ENCODE peak calls at places on chromosomes 16 and 17, in eight cellular contexts. One of them, this sample, is unnamed.

GRCh38 chr16:53542283-53542682 is 39.3 kb upstream of the AKTIP start:
- DNase-seq in endothelial cell: no peak
- DNase-seq in AG09309: no peak
- DNase-seq in stimulated activated CD8-positive, alpha-beta memory T cell treated with anti-CD3 and anti-CD28 coated beads, Interleukin-4, amount 100 ng/mL, for 24 hours: no peak
- DNase-seq in naive thymus-derived CD8-positive, alpha-beta T cell: no peak
- DNase-seq in activated naive CD4-positive, alpha-beta T cell: no peak
- DNase-seq in AML-193: no peak
- DNase-seq in HEK293T: no peak
- DNase-seq in this sample: no peak

GRCh38 chr16:58098207-58099096 is 30.7 kb downstream of the CFAP20 start:
- DNase-seq in endothelial cell: no peak
- DNase-seq in AG09309: no peak
- DNase-seq in stimulated activated CD8-positive, alpha-beta memory T cell treated with anti-CD3 and anti-CD28 coated beads, Interleukin-4, amount 100 ng/mL, for 24 hours: no peak
- DNase-seq in naive thymus-derived CD8-positive, alpha-beta T cell: no peak
- DNase-seq in activated naive CD4-positive, alpha-beta T cell: no peak
- DNase-seq in AML-193: no peak
- DNase-seq in HEK293T: no peak
- DNase-seq in this sample: peak

GRCh38 chr17:15981208-15981607 is 18.3 kb downstream of the ZSWIM7 start:
- DNase-seq in endothelial cell: no peak
- DNase-seq in AG09309: no peak
- DNase-seq in stimulated activated CD8-positive, alpha-beta memory T cell treated with anti-CD3 and anti-CD28 coated beads, Interleukin-4, amount 100 ng/mL, for 24 hours: no peak
- DNase-seq in naive thymus-derived CD8-positive, alpha-beta T cell: no peak
- DNase-seq in activated naive CD4-positive, alpha-beta T cell: no peak
- DNase-seq in AML-193: no peak
- DNase-seq in HEK293T: no peak
- DNase-seq in this sample: no peak

GRCh38 chr17:47978324-47978723 is 7.4 kb downstream of the CDK5RAP3 start:
- DNase-seq in endothelial cell: peak
- DNase-seq in AG09309: no peak
- DNase-seq in stimulated activated CD8-positive, alpha-beta memory T cell treated with anti-CD3 and anti-CD28 coated beads, Interleukin-4, amount 100 ng/mL, for 24 hours: peak
- DNase-seq in naive thymus-derived CD8-positive, alpha-beta T cell: peak
- DNase-seq in activated naive CD4-positive, alpha-beta T cell: no peak
- DNase-seq in AML-193: peak
- DNase-seq in HEK293T: peak
- DNase-seq in this sample: no peak

GRCh38 chr16:67277999-67278772 is 1.1 kb upstream of the PLEKHG4 start:
- DNase-seq in endothelial cell: no peak
- DNase-seq in AG09309: peak
- DNase-seq in stimulated activated CD8-positive, alpha-beta memory T cell treated with anti-CD3 and anti-CD28 coated beads, Interleukin-4, amount 100 ng/mL, for 24 hours: no peak
- DNase-seq in naive thymus-derived CD8-positive, alpha-beta T cell: no peak
- DNase-seq in activated naive CD4-positive, alpha-beta T cell: no peak
- DNase-seq in AML-193: no peak
- DNase-seq in HEK293T: no peak
- DNase-seq in this sample: peak

GRCh38 chr17:74152591-74153455 is 50.7 kb upstream of the RPL38 start:
- DNase-seq in endothelial cell: no peak
- DNase-seq in AG09309: no peak
- DNase-seq in stimulated activated CD8-positive, alpha-beta memory T cell treated with anti-CD3 and anti-CD28 coated beads, Interleukin-4, amount 100 ng/mL, for 24 hours: no peak
- DNase-seq in naive thymus-derived CD8-positive, alpha-beta T cell: no peak
- DNase-seq in activated naive CD4-positive, alpha-beta T cell: no peak
- DNase-seq in AML-193: no peak
- DNase-seq in HEK293T: no peak
- DNase-seq in this sample: no peak

GRCh38 chr16:83058376-83058775 is 431.6 kb downstream of the CDH13 start:
- DNase-seq in endothelial cell: no peak
- DNase-seq in AG09309: no peak
- DNase-seq in stimulated activated CD8-positive, alpha-beta memory T cell treated with anti-CD3 and anti-CD28 coated beads, Interleukin-4, amount 100 ng/mL, for 24 hours: no peak
- DNase-seq in naive thymus-derived CD8-positive, alpha-beta T cell: no peak
- DNase-seq in activated naive CD4-positive, alpha-beta T cell: no peak
- DNase-seq in AML-193: no peak
- DNase-seq in HEK293T: no peak
- DNase-seq in this sample: no peak

GRCh38 chr17:46832945-46833839 is 14.7 kb upstream of the WNT3 start:
- DNase-seq in endothelial cell: no peak
- DNase-seq in AG09309: peak
- DNase-seq in stimulated activated CD8-positive, alpha-beta memory T cell treated with anti-CD3 and anti-CD28 coated beads, Interleukin-4, amount 100 ng/mL, for 24 hours: no peak
- DNase-seq in naive thymus-derived CD8-positive, alpha-beta T cell: no peak
- DNase-seq in activated naive CD4-positive, alpha-beta T cell: no peak
- DNase-seq in AML-193: no peak
- DNase-seq in HEK293T: no peak
- DNase-seq in this sample: peak

GRCh38 chr16:64830653-64831052 is 291.2 kb downstream of the CDH11 start:
- DNase-seq in endothelial cell: no peak
- DNase-seq in AG09309: peak
- DNase-seq in stimulated activated CD8-positive, alpha-beta memory T cell treated with anti-CD3 and anti-CD28 coated beads, Interleukin-4, amount 100 ng/mL, for 24 hours: no peak
- DNase-seq in naive thymus-derived CD8-positive, alpha-beta T cell: no peak
- DNase-seq in activated naive CD4-positive, alpha-beta T cell: no peak
- DNase-seq in AML-193: no peak
- DNase-seq in HEK293T: no peak
- DNase-seq in this sample: peak

GRCh38 chr17:10631048-10631700 is 25.9 kb downstream of the MYH3 start:
- DNase-seq in endothelial cell: peak
- DNase-seq in AG09309: no peak
- DNase-seq in stimulated activated CD8-positive, alpha-beta memory T cell treated with anti-CD3 and anti-CD28 coated beads, Interleukin-4, amount 100 ng/mL, for 24 hours: peak
- DNase-seq in naive thymus-derived CD8-positive, alpha-beta T cell: no peak
- DNase-seq in activated naive CD4-positive, alpha-beta T cell: no peak
- DNase-seq in AML-193: no peak
- DNase-seq in HEK293T: peak
- DNase-seq in this sample: no peak

GRCh38 chr16:69724981-69725479 is 1.3 kb downstream of the NQO1 start:
- DNase-seq in endothelial cell: no peak
- DNase-seq in AG09309: no peak
- DNase-seq in stimulated activated CD8-positive, alpha-beta memory T cell treated with anti-CD3 and anti-CD28 coated beads, Interleukin-4, amount 100 ng/mL, for 24 hours: no peak
- DNase-seq in naive thymus-derived CD8-positive, alpha-beta T cell: no peak
- DNase-seq in activated naive CD4-positive, alpha-beta T cell: no peak
- DNase-seq in AML-193: peak
- DNase-seq in HEK293T: no peak
- DNase-seq in this sample: no peak

GRCh38 chr16:11203111-11203623 is 52.8 kb downstream of the SOCS1 start:
- DNase-seq in endothelial cell: no peak
- DNase-seq in AG09309: no peak
- DNase-seq in stimulated activated CD8-positive, alpha-beta memory T cell treated with anti-CD3 and anti-CD28 coated beads, Interleukin-4, amount 100 ng/mL, for 24 hours: no peak
- DNase-seq in naive thymus-derived CD8-positive, alpha-beta T cell: no peak
- DNase-seq in activated naive CD4-positive, alpha-beta T cell: no peak
- DNase-seq in AML-193: no peak
- DNase-seq in HEK293T: no peak
- DNase-seq in this sample: no peak

GRCh38 chr16:3456374-3456773 is 12.9 kb downstream of the NAA60 start:
- DNase-seq in endothelial cell: no peak
- DNase-seq in AG09309: no peak
- DNase-seq in stimulated activated CD8-positive, alpha-beta memory T cell treated with anti-CD3 and anti-CD28 coated beads, Interleukin-4, amount 100 ng/mL, for 24 hours: no peak
- DNase-seq in naive thymus-derived CD8-positive, alpha-beta T cell: no peak
- DNase-seq in activated naive CD4-positive, alpha-beta T cell: no peak
- DNase-seq in AML-193: peak
- DNase-seq in HEK293T: no peak
- DNase-seq in this sample: no peak

GRCh38 chr17:8835106-8835505 is 32.4 kb downstream of the PIK3R6 start:
- DNase-seq in endothelial cell: no peak
- DNase-seq in AG09309: no peak
- DNase-seq in stimulated activated CD8-positive, alpha-beta memory T cell treated with anti-CD3 and anti-CD28 coated beads, Interleukin-4, amount 100 ng/mL, for 24 hours: no peak
- DNase-seq in naive thymus-derived CD8-positive, alpha-beta T cell: no peak
- DNase-seq in activated naive CD4-positive, alpha-beta T cell: no peak
- DNase-seq in AML-193: no peak
- DNase-seq in HEK293T: no peak
- DNase-seq in this sample: no peak

GRCh38 chr16:59633996-59634579 is 900.0 kb upstream of the GOT2 start:
- DNase-seq in endothelial cell: no peak
- DNase-seq in AG09309: peak
- DNase-seq in stimulated activated CD8-positive, alpha-beta memory T cell treated with anti-CD3 and anti-CD28 coated beads, Interleukin-4, amount 100 ng/mL, for 24 hours: no peak
- DNase-seq in naive thymus-derived CD8-positive, alpha-beta T cell: no peak
- DNase-seq in activated naive CD4-positive, alpha-beta T cell: no peak
- DNase-seq in AML-193: no peak
- DNase-seq in HEK293T: no peak
- DNase-seq in this sample: peak

GRCh38 chr17:29590979-29591736 is 1.7 kb upstream of the GIT1 start:
- DNase-seq in endothelial cell: no peak
- DNase-seq in AG09309: no peak
- DNase-seq in stimulated activated CD8-positive, alpha-beta memory T cell treated with anti-CD3 and anti-CD28 coated beads, Interleukin-4, amount 100 ng/mL, for 24 hours: no peak
- DNase-seq in naive thymus-derived CD8-positive, alpha-beta T cell: peak
- DNase-seq in activated naive CD4-positive, alpha-beta T cell: no peak
- DNase-seq in AML-193: peak
- DNase-seq in HEK293T: no peak
- DNase-seq in this sample: no peak

GRCh38 chr17:21677126-21677910 is 15.0 kb upstream of the KCNJ18 start:
- DNase-seq in endothelial cell: no peak
- DNase-seq in AG09309: no peak
- DNase-seq in stimulated activated CD8-positive, alpha-beta memory T cell treated with anti-CD3 and anti-CD28 coated beads, Interleukin-4, amount 100 ng/mL, for 24 hours: no peak
- DNase-seq in naive thymus-derived CD8-positive, alpha-beta T cell: no peak
- DNase-seq in activated naive CD4-positive, alpha-beta T cell: no peak
- DNase-seq in AML-193: no peak
- DNase-seq in HEK293T: no peak
- DNase-seq in this sample: no peak

GRCh38 chr17:55540414-55541091 is 29.3 kb upstream of the SMIM36 start:
- DNase-seq in endothelial cell: no peak
- DNase-seq in AG09309: no peak
- DNase-seq in stimulated activated CD8-positive, alpha-beta memory T cell treated with anti-CD3 and anti-CD28 coated beads, Interleukin-4, amount 100 ng/mL, for 24 hours: no peak
- DNase-seq in naive thymus-derived CD8-positive, alpha-beta T cell: no peak
- DNase-seq in activated naive CD4-positive, alpha-beta T cell: no peak
- DNase-seq in AML-193: no peak
- DNase-seq in HEK293T: no peak
- DNase-seq in this sample: peak

GRCh38 chr16:85765273-85765672 is 14.4 kb upstream of the C16orf74 start:
- DNase-seq in endothelial cell: no peak
- DNase-seq in AG09309: no peak
- DNase-seq in stimulated activated CD8-positive, alpha-beta memory T cell treated with anti-CD3 and anti-CD28 coated beads, Interleukin-4, amount 100 ng/mL, for 24 hours: no peak
- DNase-seq in naive thymus-derived CD8-positive, alpha-beta T cell: no peak
- DNase-seq in activated naive CD4-positive, alpha-beta T cell: no peak
- DNase-seq in AML-193: no peak
- DNase-seq in HEK293T: no peak
- DNase-seq in this sample: no peak

GRCh38 chr16:83785455-83785854 is 22.3 kb upstream of the HSBP1 start:
- DNase-seq in endothelial cell: no peak
- DNase-seq in AG09309: no peak
- DNase-seq in stimulated activated CD8-positive, alpha-beta memory T cell treated with anti-CD3 and anti-CD28 coated beads, Interleukin-4, amount 100 ng/mL, for 24 hours: no peak
- DNase-seq in naive thymus-derived CD8-positive, alpha-beta T cell: no peak
- DNase-seq in activated naive CD4-positive, alpha-beta T cell: no peak
- DNase-seq in AML-193: no peak
- DNase-seq in HEK293T: no peak
- DNase-seq in this sample: no peak

GRCh38 chr16:78988361-78988992 is 612.1 kb downstream of the MAF start:
- DNase-seq in endothelial cell: peak
- DNase-seq in AG09309: no peak
- DNase-seq in stimulated activated CD8-positive, alpha-beta memory T cell treated with anti-CD3 and anti-CD28 coated beads, Interleukin-4, amount 100 ng/mL, for 24 hours: no peak
- DNase-seq in naive thymus-derived CD8-positive, alpha-beta T cell: no peak
- DNase-seq in activated naive CD4-positive, alpha-beta T cell: no peak
- DNase-seq in AML-193: no peak
- DNase-seq in HEK293T: peak
- DNase-seq in this sample: no peak

GRCh38 chr16:50677351-50677750 is 3.8 kb downstream of the SNX20 start:
- DNase-seq in endothelial cell: no peak
- DNase-seq in AG09309: no peak
- DNase-seq in stimulated activated CD8-positive, alpha-beta memory T cell treated with anti-CD3 and anti-CD28 coated beads, Interleukin-4, amount 100 ng/mL, for 24 hours: no peak
- DNase-seq in naive thymus-derived CD8-positive, alpha-beta T cell: no peak
- DNase-seq in activated naive CD4-positive, alpha-beta T cell: no peak
- DNase-seq in AML-193: no peak
- DNase-seq in HEK293T: no peak
- DNase-seq in this sample: no peak

GRCh38 chr17:45091778-45092425 is 30.8 kb downstream of the NMT1 start:
- DNase-seq in endothelial cell: no peak
- DNase-seq in AG09309: no peak
- DNase-seq in stimulated activated CD8-positive, alpha-beta memory T cell treated with anti-CD3 and anti-CD28 coated beads, Interleukin-4, amount 100 ng/mL, for 24 hours: no peak
- DNase-seq in naive thymus-derived CD8-positive, alpha-beta T cell: no peak
- DNase-seq in activated naive CD4-positive, alpha-beta T cell: no peak
- DNase-seq in AML-193: no peak
- DNase-seq in HEK293T: no peak
- DNase-seq in this sample: no peak

GRCh38 chr17:78884148-78884870 is 18.7 kb downstream of the CEP295NL start:
- DNase-seq in endothelial cell: no peak
- DNase-seq in AG09309: no peak
- DNase-seq in stimulated activated CD8-positive, alpha-beta memory T cell treated with anti-CD3 and anti-CD28 coated beads, Interleukin-4, amount 100 ng/mL, for 24 hours: no peak
- DNase-seq in naive thymus-derived CD8-positive, alpha-beta T cell: no peak
- DNase-seq in activated naive CD4-positive, alpha-beta T cell: no peak
- DNase-seq in AML-193: no peak
- DNase-seq in HEK293T: no peak
- DNase-seq in this sample: no peak

GRCh38 chr17:59762022-59762825 is 54.8 kb downstream of the VMP1 start:
- DNase-seq in endothelial cell: no peak
- DNase-seq in AG09309: no peak
- DNase-seq in stimulated activated CD8-positive, alpha-beta memory T cell treated with anti-CD3 and anti-CD28 coated beads, Interleukin-4, amount 100 ng/mL, for 24 hours: no peak
- DNase-seq in naive thymus-derived CD8-positive, alpha-beta T cell: no peak
- DNase-seq in activated naive CD4-positive, alpha-beta T cell: no peak
- DNase-seq in AML-193: no peak
- DNase-seq in HEK293T: no peak
- DNase-seq in this sample: no peak

GRCh38 chr16:84199861-84200260 is 8.9 kb downstream of the ADAD2 start:
- DNase-seq in endothelial cell: no peak
- DNase-seq in AG09309: no peak
- DNase-seq in stimulated activated CD8-positive, alpha-beta memory T cell treated with anti-CD3 and anti-CD28 coated beads, Interleukin-4, amount 100 ng/mL, for 24 hours: no peak
- DNase-seq in naive thymus-derived CD8-positive, alpha-beta T cell: no peak
- DNase-seq in activated naive CD4-positive, alpha-beta T cell: no peak
- DNase-seq in AML-193: no peak
- DNase-seq in HEK293T: no peak
- DNase-seq in this sample: no peak

GRCh38 chr16:84545114-84545737 is 40.8 kb upstream of the MEAK7 start:
- DNase-seq in endothelial cell: no peak
- DNase-seq in AG09309: no peak
- DNase-seq in stimulated activated CD8-positive, alpha-beta memory T cell treated with anti-CD3 and anti-CD28 coated beads, Interleukin-4, amount 100 ng/mL, for 24 hours: no peak
- DNase-seq in naive thymus-derived CD8-positive, alpha-beta T cell: no peak
- DNase-seq in activated naive CD4-positive, alpha-beta T cell: no peak
- DNase-seq in AML-193: no peak
- DNase-seq in HEK293T: no peak
- DNase-seq in this sample: no peak

GRCh38 chr16:57893559-57894389 is 77.2 kb downstream of the CNGB1 start:
- DNase-seq in endothelial cell: no peak
- DNase-seq in AG09309: peak
- DNase-seq in stimulated activated CD8-positive, alpha-beta memory T cell treated with anti-CD3 and anti-CD28 coated beads, Interleukin-4, amount 100 ng/mL, for 24 hours: no peak
- DNase-seq in naive thymus-derived CD8-positive, alpha-beta T cell: no peak
- DNase-seq in activated naive CD4-positive, alpha-beta T cell: no peak
- DNase-seq in AML-193: no peak
- DNase-seq in HEK293T: no peak
- DNase-seq in this sample: no peak

GRCh38 chr17:17186051-17186450 is 20.1 kb downstream of the PLD6 start:
- DNase-seq in endothelial cell: no peak
- DNase-seq in AG09309: no peak
- DNase-seq in stimulated activated CD8-positive, alpha-beta memory T cell treated with anti-CD3 and anti-CD28 coated beads, Interleukin-4, amount 100 ng/mL, for 24 hours: peak
- DNase-seq in naive thymus-derived CD8-positive, alpha-beta T cell: no peak
- DNase-seq in activated naive CD4-positive, alpha-beta T cell: no peak
- DNase-seq in AML-193: no peak
- DNase-seq in HEK293T: no peak
- DNase-seq in this sample: no peak

GRCh38 chr17:76076100-76076764 is 1.7 kb downstream of the GALR2 start:
- DNase-seq in endothelial cell: no peak
- DNase-seq in AG09309: no peak
- DNase-seq in stimulated activated CD8-positive, alpha-beta memory T cell treated with anti-CD3 and anti-CD28 coated beads, Interleukin-4, amount 100 ng/mL, for 24 hours: no peak
- DNase-seq in naive thymus-derived CD8-positive, alpha-beta T cell: no peak
- DNase-seq in activated naive CD4-positive, alpha-beta T cell: no peak
- DNase-seq in AML-193: no peak
- DNase-seq in HEK293T: no peak
- DNase-seq in this sample: no peak

GRCh38 chr17:16653367-16654041 is at the start of gene ZNF624:
- DNase-seq in endothelial cell: peak
- DNase-seq in AG09309: peak
- DNase-seq in stimulated activated CD8-positive, alpha-beta memory T cell treated with anti-CD3 and anti-CD28 coated beads, Interleukin-4, amount 100 ng/mL, for 24 hours: peak
- DNase-seq in naive thymus-derived CD8-positive, alpha-beta T cell: peak
- DNase-seq in activated naive CD4-positive, alpha-beta T cell: peak
- DNase-seq in AML-193: peak
- DNase-seq in HEK293T: peak
- DNase-seq in this sample: peak

GRCh38 chr16:88975511-88976061 is 1.4 kb downstream of the CBFA2T3 start:
- DNase-seq in endothelial cell: no peak
- DNase-seq in AG09309: no peak
- DNase-seq in stimulated activated CD8-positive, alpha-beta memory T cell treated with anti-CD3 and anti-CD28 coated beads, Interleukin-4, amount 100 ng/mL, for 24 hours: no peak
- DNase-seq in naive thymus-derived CD8-positive, alpha-beta T cell: no peak
- DNase-seq in activated naive CD4-positive, alpha-beta T cell: no peak
- DNase-seq in AML-193: no peak
- DNase-seq in HEK293T: no peak
- DNase-seq in this sample: no peak

GRCh38 chr16:29126057-29126494 is 141.2 kb downstream of the LAT start:
- DNase-seq in endothelial cell: no peak
- DNase-seq in AG09309: no peak
- DNase-seq in stimulated activated CD8-positive, alpha-beta memory T cell treated with anti-CD3 and anti-CD28 coated beads, Interleukin-4, amount 100 ng/mL, for 24 hours: no peak
- DNase-seq in naive thymus-derived CD8-positive, alpha-beta T cell: no peak
- DNase-seq in activated naive CD4-positive, alpha-beta T cell: no peak
- DNase-seq in AML-193: peak
- DNase-seq in HEK293T: no peak
- DNase-seq in this sample: no peak

GRCh38 chr17:66790476-66791061 is 44.3 kb upstream of the CACNG5 start:
- DNase-seq in endothelial cell: no peak
- DNase-seq in AG09309: no peak
- DNase-seq in stimulated activated CD8-positive, alpha-beta memory T cell treated with anti-CD3 and anti-CD28 coated beads, Interleukin-4, amount 100 ng/mL, for 24 hours: no peak
- DNase-seq in naive thymus-derived CD8-positive, alpha-beta T cell: no peak
- DNase-seq in activated naive CD4-positive, alpha-beta T cell: no peak
- DNase-seq in AML-193: no peak
- DNase-seq in HEK293T: no peak
- DNase-seq in this sample: no peak

This sample was measured in GM04504.